ENCODE peak calls at places on chromosome 20, in six cellular contexts. One of them, this sample, is unnamed. For H3K36me3, the result is how much of the 10 kb centered on the place peaks cover.

GRCh38 chr20:32536861-32537656 is 48.1 kb downstream of the NOL4L start:
- DNase-seq in IMR-90: no peak
- DNase-seq in breast epithelium: no peak
- DNase-seq in transverse colon: peak
- DNase-seq in body of pancreas: peak
- DNase-seq in esophagus squamous epithelium: no peak
- DNase-seq in this sample: no peak

GRCh38 chr20:35595901-35596300 is 19.7 kb upstream of the SPAG4 start:
- DNase-seq in breast epithelium: no peak
- DNase-seq in IMR-90: no peak
- DNase-seq in esophagus squamous epithelium: no peak
- DNase-seq in body of pancreas: no peak
- DNase-seq in transverse colon: no peak
- DNase-seq in this sample: no peak

GRCh38 chr20:7708782-7709181 is 231.5 kb downstream of the HAO1 start:
- DNase-seq in body of pancreas: no peak
- DNase-seq in esophagus squamous epithelium: no peak
- DNase-seq in transverse colon: no peak
- DNase-seq in breast epithelium: no peak
- DNase-seq in IMR-90: no peak
- DNase-seq in this sample: no peak

GRCh38 chr20:14707865-14708574 is 370.6 kb upstream of the FLRT3 start:
- DNase-seq in transverse colon: no peak
- DNase-seq in esophagus squamous epithelium: no peak
- DNase-seq in IMR-90: no peak
- DNase-seq in body of pancreas: no peak
- DNase-seq in breast epithelium: no peak
- DNase-seq in this sample: no peak

GRCh38 chr20:59164681-59165388 is 1.2 kb downstream of the ZNF831 start:
- DNase-seq in breast epithelium: no peak
- DNase-seq in body of pancreas: no peak
- DNase-seq in IMR-90: no peak
- DNase-seq in transverse colon: no peak
- DNase-seq in esophagus squamous epithelium: no peak
- DNase-seq in this sample: no peak

GRCh38 chr20:6735913-6736845 is 31.3 kb upstream of the BMP2 start:
- DNase-seq in transverse colon: no peak
- DNase-seq in esophagus squamous epithelium: no peak
- DNase-seq in body of pancreas: no peak
- DNase-seq in breast epithelium: no peak
- DNase-seq in IMR-90: no peak
- DNase-seq in this sample: no peak

GRCh38 chr20:22248052-22248667 is 336.2 kb downstream of the FOXA2 start:
- DNase-seq in IMR-90: no peak
- DNase-seq in transverse colon: no peak
- DNase-seq in esophagus squamous epithelium: no peak
- DNase-seq in body of pancreas: peak
- DNase-seq in breast epithelium: no peak
- DNase-seq in this sample: no peak

GRCh38 chr20:24692429-24693190 is 223.2 kb downstream of the SYNDIG1 start:
- DNase-seq in IMR-90: no peak
- DNase-seq in body of pancreas: no peak
- DNase-seq in breast epithelium: peak
- DNase-seq in transverse colon: no peak
- DNase-seq in esophagus squamous epithelium: no peak
- DNase-seq in this sample: peak

GRCh38 chr20:3753501-3754257 is 13.9 kb downstream of the ADISSP start:
- DNase-seq in esophagus squamous epithelium: no peak
- DNase-seq in IMR-90: no peak
- DNase-seq in breast epithelium: no peak
- DNase-seq in body of pancreas: no peak
- DNase-seq in transverse colon: no peak
- DNase-seq in this sample: no peak

GRCh38 chr20:38726849-38727601 is 2.7 kb downstream of the SLC32A1 start:
- DNase-seq in esophagus squamous epithelium: no peak
- DNase-seq in IMR-90: no peak
- DNase-seq in body of pancreas: peak
- DNase-seq in breast epithelium: no peak
- DNase-seq in transverse colon: no peak
- DNase-seq in this sample: no peak

GRCh38 chr20:17611540-17612286 is 41.8 kb downstream of the DSTN start:
- DNase-seq in transverse colon: peak
- DNase-seq in IMR-90: no peak
- DNase-seq in body of pancreas: no peak
- DNase-seq in esophagus squamous epithelium: no peak
- DNase-seq in breast epithelium: peak
- DNase-seq in this sample: no peak

GRCh38 chr20:23585808-23586734 is 17.8 kb upstream of the CST9L start:
- DNase-seq in esophagus squamous epithelium: no peak
- DNase-seq in body of pancreas: no peak
- DNase-seq in IMR-90: no peak
- DNase-seq in transverse colon: no peak
- DNase-seq in breast epithelium: no peak
- DNase-seq in this sample: peak

GRCh38 chr20:56934888-56935287 is 305.8 kb downstream of the TFAP2C start:
- DNase-seq in transverse colon: no peak
- DNase-seq in body of pancreas: no peak
- DNase-seq in esophagus squamous epithelium: no peak
- DNase-seq in breast epithelium: peak
- DNase-seq in IMR-90: no peak
- DNase-seq in this sample: no peak

GRCh38 chr20:8790442-8791074 is 278.3 kb upstream of the PLCB4 start:
- DNase-seq in IMR-90: peak
- DNase-seq in breast epithelium: no peak
- DNase-seq in body of pancreas: peak
- DNase-seq in transverse colon: peak
- DNase-seq in esophagus squamous epithelium: no peak
- DNase-seq in this sample: no peak

GRCh38 chr20:32332614-32333013 is 25.5 kb upstream of the ASXL1 start:
- DNase-seq in IMR-90: peak
- DNase-seq in breast epithelium: no peak
- DNase-seq in esophagus squamous epithelium: no peak
- DNase-seq in body of pancreas: peak
- DNase-seq in transverse colon: peak
- DNase-seq in this sample: no peak

GRCh38 chr20:10609726-10610125 is 64.1 kb downstream of the JAG1 start:
- DNase-seq in breast epithelium: no peak
- DNase-seq in esophagus squamous epithelium: no peak
- DNase-seq in IMR-90: peak
- DNase-seq in body of pancreas: no peak
- DNase-seq in transverse colon: no peak
- DNase-seq in this sample: no peak

GRCh38 chr20:4332466-4332865 is 317.1 kb upstream of the RNF24 start:
- DNase-seq in transverse colon: no peak
- DNase-seq in body of pancreas: no peak
- DNase-seq in breast epithelium: no peak
- DNase-seq in esophagus squamous epithelium: no peak
- DNase-seq in IMR-90: no peak
- DNase-seq in this sample: no peak

GRCh38 chr20:32470025-32470861 is 112.1 kb downstream of the ASXL1 start:
- DNase-seq in transverse colon: peak
- DNase-seq in esophagus squamous epithelium: no peak
- DNase-seq in body of pancreas: peak
- DNase-seq in breast epithelium: no peak
- DNase-seq in IMR-90: peak
- DNase-seq in this sample: no peak

GRCh38 chr20:4444404-4444803 is 277.3 kb upstream of the PRND start:
- DNase-seq in breast epithelium: no peak
- DNase-seq in IMR-90: peak
- DNase-seq in body of pancreas: no peak
- DNase-seq in esophagus squamous epithelium: no peak
- DNase-seq in transverse colon: no peak
- DNase-seq in this sample: no peak

GRCh38 chr20:6142348-6142993 is 19.6 kb upstream of the FERMT1 start:
- DNase-seq in breast epithelium: no peak
- DNase-seq in transverse colon: peak
- DNase-seq in body of pancreas: peak
- DNase-seq in IMR-90: peak
- DNase-seq in esophagus squamous epithelium: no peak
- DNase-seq in this sample: peak

GRCh38 chr20:24149881-24150307 is 161.3 kb upstream of the GGTLC1 start:
- DNase-seq in transverse colon: no peak
- DNase-seq in esophagus squamous epithelium: no peak
- DNase-seq in body of pancreas: peak
- DNase-seq in IMR-90: no peak
- DNase-seq in breast epithelium: no peak
- DNase-seq in this sample: no peak

GRCh38 chr20:20955837-20956236 is 150.3 kb downstream of the LINC00237 start:
- DNase-seq in IMR-90: no peak
- DNase-seq in breast epithelium: no peak
- DNase-seq in transverse colon: no peak
- DNase-seq in body of pancreas: no peak
- DNase-seq in esophagus squamous epithelium: no peak
- DNase-seq in this sample: no peak

GRCh38 chr20:5058873-5059272 is 57.6 kb upstream of the SLC23A2 start:
- DNase-seq in esophagus squamous epithelium: no peak
- DNase-seq in body of pancreas: no peak
- DNase-seq in IMR-90: no peak
- DNase-seq in transverse colon: no peak
- DNase-seq in breast epithelium: no peak
- DNase-seq in this sample: no peak

GRCh38 chr20:24863356-24863755 is 85.7 kb upstream of the CST7 start:
- DNase-seq in breast epithelium: no peak
- DNase-seq in body of pancreas: no peak
- DNase-seq in transverse colon: no peak
- DNase-seq in esophagus squamous epithelium: no peak
- DNase-seq in IMR-90: peak
- DNase-seq in this sample: no peak

GRCh38 chr20:56004611-56005388 is 519 bp downstream of the CBLN4 start:
- DNase-seq in body of pancreas: no peak
- DNase-seq in esophagus squamous epithelium: no peak
- DNase-seq in IMR-90: no peak
- DNase-seq in breast epithelium: no peak
- DNase-seq in transverse colon: no peak
- DNase-seq in this sample: no peak

DNA sequence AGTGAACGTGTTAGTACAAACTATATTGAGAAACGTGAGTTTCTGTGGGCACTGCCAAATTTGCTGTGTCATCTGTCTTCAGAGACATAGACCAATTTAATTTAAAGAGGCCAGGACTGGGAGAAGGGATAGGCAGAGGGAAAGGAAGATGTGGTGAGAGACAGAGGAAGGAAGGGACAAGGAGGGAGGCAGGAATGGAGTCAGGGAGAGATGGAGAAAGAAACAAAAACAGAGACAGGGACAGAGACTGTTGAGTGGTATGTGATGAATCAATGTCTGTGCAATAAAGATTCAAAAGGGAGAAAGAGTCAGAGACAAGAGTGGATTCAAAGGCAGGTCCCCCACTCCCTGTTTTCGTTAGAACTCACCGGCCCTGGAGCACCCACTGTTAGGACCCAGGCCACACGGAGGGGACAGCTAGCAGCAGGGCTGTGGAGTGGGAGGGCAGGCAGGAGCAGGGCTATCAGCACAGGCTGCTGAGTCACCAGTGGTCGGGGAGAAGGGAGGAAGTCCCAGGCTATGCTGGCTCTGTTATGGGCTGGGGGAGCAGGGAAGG is 51.6 kb upstream of the CHD6 start:
- DNase-seq in breast epithelium: no peak
- DNase-seq in esophagus squamous epithelium: no peak
- DNase-seq in transverse colon: no peak
- DNase-seq in IMR-90: no peak
- DNase-seq in body of pancreas: no peak
- DNase-seq in this sample: no peak
- TF ChIP-seq POLR2A in breast epithelium: no peak
- TF ChIP-seq POLR2A in esophagus squamous epithelium: no peak
- TF ChIP-seq POLR2A in transverse colon: no peak
- TF ChIP-seq POLR2A in IMR-90: no peak
- TF ChIP-seq POLR2A in body of pancreas: no peak
- TF ChIP-seq POLR2A in this sample: no peak

DNA sequence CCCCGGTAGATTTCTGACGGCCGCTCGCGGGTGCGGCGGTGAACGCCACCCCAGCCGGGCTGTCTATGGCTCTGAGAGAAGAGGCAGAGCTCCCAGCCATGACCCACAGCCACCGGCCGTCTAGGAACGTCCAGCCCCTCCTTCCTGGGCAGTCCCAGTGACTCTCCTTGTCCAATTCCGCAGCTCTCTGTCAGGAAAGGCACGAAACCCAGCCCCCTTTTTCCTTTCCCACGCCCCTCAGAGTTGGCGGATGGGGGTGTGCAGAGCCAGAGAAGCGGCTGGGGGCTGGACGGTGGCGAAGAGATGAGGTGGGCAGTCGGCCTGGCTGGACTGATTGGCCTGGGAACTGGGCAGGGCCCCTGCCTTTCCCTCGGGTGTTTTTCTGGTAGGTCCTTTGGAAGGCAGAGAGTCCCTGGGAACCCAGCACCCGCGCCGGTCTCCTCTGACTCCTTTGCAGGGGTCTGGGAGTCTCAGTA is 1.5 kb downstream of the EBF4 start:
- DNase-seq in body of pancreas: no peak
- DNase-seq in breast epithelium: no peak
- DNase-seq in esophagus squamous epithelium: no peak
- DNase-seq in transverse colon: no peak
- DNase-seq in IMR-90: no peak
- DNase-seq in this sample: no peak
- H3K4me3 ChIP-seq in body of pancreas: no peak
- H3K4me3 ChIP-seq in breast epithelium: peak
- H3K4me3 ChIP-seq in esophagus squamous epithelium: no peak
- H3K4me3 ChIP-seq in transverse colon: peak
- H3K4me3 ChIP-seq in IMR-90: no peak
- H3K4me3 ChIP-seq in this sample: peak

GRCh38 chr20:46359233-46359751 is 47.1 kb downstream of the ELMO2 start:
- DNase-seq in esophagus squamous epithelium: no peak
- DNase-seq in breast epithelium: no peak
- DNase-seq in transverse colon: no peak
- DNase-seq in body of pancreas: no peak
- DNase-seq in IMR-90: no peak
- DNase-seq in this sample: no peak
- H3K36me3 ChIP-seq in esophagus squamous epithelium: under half
- H3K36me3 ChIP-seq in breast epithelium: under half
- H3K36me3 ChIP-seq in transverse colon: under half
- H3K36me3 ChIP-seq in body of pancreas: under half
- H3K36me3 ChIP-seq in IMR-90: under half
- H3K36me3 ChIP-seq in this sample: under half

DNA sequence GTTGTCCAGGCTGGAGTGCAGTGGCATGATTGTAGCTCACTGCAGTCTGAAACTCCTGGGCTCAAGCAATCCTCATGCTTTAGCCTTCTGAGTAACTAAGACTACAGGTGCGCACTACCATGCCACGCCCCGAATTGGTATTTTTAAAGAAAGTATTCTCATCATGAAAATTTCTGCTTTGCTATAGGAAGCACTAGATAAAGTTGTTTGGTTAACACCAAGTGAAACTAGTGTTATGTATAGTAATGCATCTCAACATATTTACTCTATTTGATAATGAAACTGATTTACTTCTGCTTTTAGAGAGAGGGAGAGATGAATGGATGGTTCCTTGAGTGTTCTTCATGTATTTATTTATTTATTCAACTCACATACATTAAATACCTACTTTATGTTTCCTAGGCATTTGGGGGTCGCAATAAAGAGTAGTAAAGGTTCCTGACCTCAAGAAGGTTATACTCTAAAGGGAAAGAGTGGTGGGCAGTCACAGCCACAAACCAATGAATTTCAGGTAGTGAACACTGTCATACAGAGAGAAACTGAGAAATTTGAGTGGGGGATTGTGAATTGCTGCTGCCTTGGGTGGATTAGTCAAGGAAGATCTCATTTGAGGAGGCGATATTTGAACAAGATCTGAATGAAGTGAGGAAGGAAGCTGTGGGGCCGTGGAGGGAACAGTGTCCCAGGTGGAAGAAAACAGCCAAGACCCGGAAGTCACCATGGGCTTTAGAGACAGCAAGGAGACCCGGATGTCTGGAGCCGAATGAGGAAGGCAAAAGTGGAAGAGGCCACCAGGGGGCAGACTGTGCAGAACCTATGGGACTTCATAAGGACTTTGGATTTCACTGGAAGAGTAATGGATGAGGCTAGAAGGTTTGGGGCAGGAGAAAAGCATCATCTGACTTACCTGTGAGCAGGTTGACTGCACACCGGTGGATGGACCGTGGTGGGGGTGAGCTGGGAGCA is 185.6 kb downstream of the TSHZ2 start:
- DNase-seq in body of pancreas: peak
- DNase-seq in transverse colon: peak
- DNase-seq in breast epithelium: no peak
- DNase-seq in esophagus squamous epithelium: no peak
- DNase-seq in IMR-90: peak
- DNase-seq in this sample: no peak
- TF ChIP-seq POLR2A in body of pancreas: no peak
- TF ChIP-seq POLR2A in transverse colon: no peak
- TF ChIP-seq POLR2A in breast epithelium: no peak
- TF ChIP-seq POLR2A in esophagus squamous epithelium: no peak
- TF ChIP-seq POLR2A in IMR-90: no peak
- TF ChIP-seq POLR2A in this sample: no peak